ENCODE peak calls at places on chromosomes 4 and X, in seven cellular contexts. L is RWPE1, E is mesenchymal stem cell, O is coronary artery, Z is sigmoid colon, S is body of pancreas, X is mesendoderm. P is an unnamed sample.

GRCh38 chrX:17414839-17415238 is 39.8 kb downstream of the NHS start:
- DNase-seq in L (no peak), E (no peak), O (no peak), Z (no peak), S (peak), X (peak), P (no peak)

GRCh38 chrX:39440734-39441305 is 639.6 kb downstream of the MID1IP1 start:
- DNase-seq in L (no peak), E (no peak), O (no peak), Z (peak), S (no peak), X (peak), P (no peak)

GRCh38 chr4:76334885-76335284 is 28.4 kb downstream of the STBD1 start:
- DNase-seq in L (no peak), E (no peak), O (no peak), Z (no peak), S (no peak), X (no peak), P (no peak)

GRCh38 chrX:20545538-20545937 is 278.8 kb upstream of the RPS6KA3 start:
- DNase-seq in L (no peak), E (no peak), O (no peak), Z (no peak), S (no peak), X (no peak), P (no peak)

GRCh38 chrX:122866527-122866926 is 317.6 kb upstream of the GRIA3 start:
- DNase-seq in L (peak), E (peak), O (no peak), Z (no peak), S (no peak), X (no peak), P (no peak)

GRCh38 chr4:83075696-83076095 is 38.8 kb downstream of the PLAC8 start:
- DNase-seq in L (peak), E (peak), O (no peak), Z (no peak), S (no peak), X (no peak), P (no peak)

GRCh38 chr4:38091636-38092035 is 131.4 kb downstream of the PTTG2 start:
- DNase-seq in L (no peak), E (no peak), O (no peak), Z (no peak), S (no peak), X (no peak), P (no peak)

GRCh38 chr4:33060873-33061542 is 2340.8 kb downstream of the PCDH7 start:
- DNase-seq in L (peak), E (peak), O (no peak), Z (no peak), S (peak), X (peak), P (no peak)

GRCh38 chr4:188660796-188661195 is 521.6 kb downstream of the TRIML1 start:
- DNase-seq in L (no peak), E (no peak), O (no peak), Z (no peak), S (no peak), X (no peak), P (no peak)

GRCh38 chr4:16119981-16120380 is 36.2 kb upstream of the PROM1 start:
- DNase-seq in L (no peak), E (no peak), O (no peak), Z (no peak), S (no peak), X (no peak), P (no peak)

GRCh38 chr4:74947798-74948197 is 14.9 kb downstream of the PARM1 start:
- DNase-seq in L (no peak), E (no peak), O (no peak), Z (no peak), S (no peak), X (no peak), P (no peak)
- H3K27ac ChIP-seq in L (no peak), E (no peak), O (no peak), Z (no peak), S (peak), X (no peak), P (peak)

GRCh38 chr4:10455133-10455532 is 2.1 kb downstream of the ZNF518B start:
- DNase-seq in L (no peak), E (no peak), O (no peak), Z (no peak), S (no peak), X (no peak), P (no peak)

GRCh38 chr4:10458190-10458589 is 964 bp upstream of the ZNF518B start:
- DNase-seq in L (no peak), E (no peak), O (no peak), Z (no peak), S (no peak), X (peak), P (no peak)

GRCh38 chr4:10454726-10455125 is 2.5 kb downstream of the ZNF518B start:
- DNase-seq in L (no peak), E (no peak), O (no peak), Z (no peak), S (no peak), X (peak), P (no peak)

GRCh38 chr4:10457255-10457801 is at the start of gene ZNF518B:
- DNase-seq in L (peak), E (peak), O (no peak), Z (peak), S (peak), X (peak), P (peak)

GRCh38 chr4:10456270-10457254 is 664 bp downstream of the ZNF518B start:
- DNase-seq in L (peak), E (peak), O (no peak), Z (peak), S (peak), X (peak), P (peak)
- H3K27ac ChIP-seq in L (peak), E (no peak), O (peak), Z (peak), S (no peak), X (no peak), P (peak)

DNA sequence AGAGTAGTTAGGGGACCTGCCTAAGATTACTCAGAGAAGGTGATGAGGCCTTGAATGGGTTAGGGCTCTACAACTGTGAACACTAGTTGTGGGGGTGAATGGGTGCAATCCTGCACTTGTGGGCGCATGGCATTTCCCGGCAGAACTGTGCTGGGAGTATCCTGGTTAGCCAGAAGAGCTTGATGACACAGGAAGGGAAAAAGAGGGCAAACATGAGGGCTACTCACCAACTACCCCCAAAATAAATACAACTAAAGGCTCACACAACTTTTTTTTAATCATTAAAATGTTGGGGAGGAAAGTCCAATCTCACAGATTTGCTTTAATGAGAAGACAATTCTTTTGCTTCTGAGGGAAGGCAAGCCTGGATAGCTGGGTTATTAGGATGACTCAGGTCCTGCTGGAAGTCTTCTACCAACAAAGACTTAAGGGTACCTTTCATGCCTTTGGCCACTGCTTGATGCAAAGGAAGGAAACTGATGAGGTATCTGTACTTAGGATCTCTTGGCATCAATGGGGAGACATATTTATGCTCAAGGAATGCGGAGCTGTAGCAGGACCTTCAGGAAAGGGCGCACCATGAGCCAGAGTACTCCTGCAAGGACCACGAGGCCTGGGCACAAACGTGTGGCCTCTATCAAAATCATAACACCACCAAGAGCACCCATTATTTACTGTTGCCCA is 2.6 kb downstream of the PHKA2 start:
- DNase-seq in L (no peak), E (no peak), O (no peak), Z (no peak), S (no peak), X (no peak), P (no peak)
- H3K27ac ChIP-seq in L (no peak), E (no peak), O (no peak), Z (no peak), S (no peak), X (no peak), P (no peak)

GRCh38 chr4:88360256-88360655 is 18.4 kb upstream of the HERC6 start:
- DNase-seq in L (no peak), E (no peak), O (no peak), Z (no peak), S (no peak), X (no peak), P (no peak)
- H3K27ac ChIP-seq in L (no peak), E (no peak), O (no peak), Z (no peak), S (no peak), X (no peak), P (no peak)

DNA sequence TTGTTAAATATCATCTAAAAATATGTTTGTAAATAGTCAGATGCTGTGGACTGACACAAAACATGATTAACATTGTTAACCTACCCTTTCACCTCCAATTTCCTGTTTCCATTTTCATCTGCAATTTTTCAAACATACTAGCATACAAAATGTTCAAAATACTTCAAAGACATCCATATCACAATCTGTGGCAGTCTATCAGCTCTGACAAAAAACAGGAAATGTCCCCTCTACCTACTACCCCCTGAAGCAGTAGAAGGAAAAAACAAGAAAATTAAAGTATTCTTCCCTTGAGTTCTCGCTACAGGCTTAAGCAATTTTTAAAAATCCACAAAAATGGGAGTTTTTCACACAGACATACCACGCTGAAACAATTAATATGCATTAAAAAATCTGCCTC is 108.2 kb upstream of the MCF2 start:
- DNase-seq in L (no peak), E (no peak), O (no peak), Z (no peak), S (no peak), X (no peak), P (no peak)
- H3K27ac ChIP-seq in L (no peak), E (no peak), O (no peak), Z (no peak), S (no peak), X (no peak), P (no peak)